ENCODE peak calls at places on chromosomes 5 and 9, in nine cellular contexts. D is mammary epithelial cell, I is glutamatergic neuron, G is heart left ventricle, X is GM13977, M is GM23338, Q is body of pancreas, R is WTC11, F is coronary artery. L is an unnamed sample.

GRCh38 chr5:61327761-61328753 is 4.0 kb upstream of the ZSWIM6 start:
- DNase-seq in M (peak; percentile 40), F (no peak), G (no peak), I (no peak), R (no peak), Q (no peak), D (peak; percentile 84), X (peak; percentile 53), L (peak; percentile 85)

GRCh38 chr5:28810751-28811136 is 1772.4 kb upstream of the CDH9 start:
- DNase-seq in I (no peak), Q (no peak), R (no peak), G (no peak), F (no peak), X (no peak), M (peak; percentile 10), D (no peak), L (no peak)

GRCh38 chr5:32443145-32443540 is 1.4 kb downstream of the ZFR start:
- DNase-seq in X (peak; percentile 52), D (peak; percentile 32), G (no peak), R (no peak), F (no peak), Q (no peak), I (no peak), M (peak; percentile 16), L (peak; percentile 33)

GRCh38 chr5:170632985-170633234 is 129.1 kb downstream of the KCNIP1 start:
- DNase-seq in G (peak; percentile 62), R (peak; percentile 90), I (peak; percentile 88), Q (no peak), F (peak; percentile 80), X (peak; percentile 86), D (no peak), M (peak; percentile 89), L (no peak)

GRCh38 chr9:88733651-88734470 is 198.9 kb downstream of the NXNL2 start:
- DNase-seq in G (peak; percentile 89), I (peak; percentile 58), F (peak; percentile 90), X (no peak), D (peak; percentile 76), Q (peak; percentile 13), M (no peak), R (no peak), L (peak; percentile 90)

GRCh38 chr5:61275841-61276240 is 56.2 kb upstream of the ZSWIM6 start:
- DNase-seq in M (no peak), G (peak; percentile 81), X (no peak), Q (peak; percentile 69), F (no peak), D (peak; percentile 56), R (no peak), I (no peak), L (peak; percentile 80)

GRCh38 chr9:38644601-38645000 is 24.2 kb upstream of the ANKRD18A start:
- DNase-seq in R (no peak), M (no peak), G (no peak), D (no peak), I (no peak), F (no peak), Q (no peak), X (no peak), L (no peak)

GRCh38 chr5:73254634-73255033 is 81.6 kb downstream of the TMEM174 start:
- DNase-seq in F (no peak), I (no peak), Q (no peak), M (no peak), D (no peak), X (no peak), G (no peak), R (no peak), L (no peak)

GRCh38 chr5:142479854-142480253 is 155.0 kb upstream of the SPRY4 start:
- DNase-seq in G (no peak), Q (no peak), F (no peak), X (no peak), I (no peak), D (no peak), R (no peak), M (no peak), L (no peak)

GRCh38 chr5:113405530-113405929 is 29.3 kb downstream of the TSSK1B start:
- DNase-seq in Q (no peak), G (no peak), M (no peak), R (no peak), X (no peak), I (no peak), F (no peak), D (no peak), L (no peak)

GRCh38 chr9:77856615-77857014 is 175.0 kb downstream of the GNAQ start:
- DNase-seq in D (no peak), F (no peak), Q (no peak), I (no peak), M (no peak), R (no peak), G (no peak), X (no peak), L (no peak)

DNA sequence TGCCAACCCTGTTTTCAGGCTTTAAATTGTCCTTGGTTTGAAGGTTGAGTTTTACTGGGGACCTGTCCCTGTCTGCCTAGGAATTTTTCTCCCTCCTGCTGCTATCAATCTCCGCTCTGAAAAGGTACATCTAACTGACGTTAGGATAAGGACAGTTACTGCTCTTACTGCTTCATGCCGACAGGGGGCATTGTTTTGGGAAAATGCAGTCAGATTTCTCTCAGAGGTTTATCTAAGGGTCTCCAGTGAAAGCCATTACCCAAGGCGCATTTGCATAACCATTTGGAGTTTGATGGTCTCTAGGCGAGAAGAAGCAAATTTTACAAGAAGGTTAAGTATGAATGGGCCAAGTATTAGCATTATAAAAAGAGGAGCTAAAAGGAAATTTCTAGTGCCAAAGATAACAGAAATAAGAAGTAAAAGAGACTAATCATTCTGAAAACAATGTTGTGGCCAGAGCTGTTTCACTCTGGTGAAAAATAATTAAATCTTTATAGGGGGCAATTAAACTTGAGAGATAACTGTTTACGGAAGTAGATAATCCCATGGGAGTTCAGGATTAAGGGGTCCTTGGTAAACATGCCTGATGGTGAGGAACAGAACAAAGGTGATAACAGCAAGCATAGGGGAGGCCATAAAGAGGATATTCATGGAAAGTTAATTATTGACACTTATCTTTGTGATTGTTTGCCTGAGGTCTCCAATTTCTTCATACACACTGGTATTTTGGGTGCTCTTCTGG is 605.0 kb downstream of the MTRR start:
- DNase-seq in G (no peak), X (no peak), D (no peak), I (no peak), F (no peak), R (peak; percentile 53), M (peak; percentile 72), Q (no peak), L (no peak)
- TF ChIP-seq CTCF in G (no peak), X (no peak), D (no peak), I (no peak), F (no peak), R (peak; percentile 30), M (peak; percentile 74), Q (no peak), L (peak; percentile 8)

DNA sequence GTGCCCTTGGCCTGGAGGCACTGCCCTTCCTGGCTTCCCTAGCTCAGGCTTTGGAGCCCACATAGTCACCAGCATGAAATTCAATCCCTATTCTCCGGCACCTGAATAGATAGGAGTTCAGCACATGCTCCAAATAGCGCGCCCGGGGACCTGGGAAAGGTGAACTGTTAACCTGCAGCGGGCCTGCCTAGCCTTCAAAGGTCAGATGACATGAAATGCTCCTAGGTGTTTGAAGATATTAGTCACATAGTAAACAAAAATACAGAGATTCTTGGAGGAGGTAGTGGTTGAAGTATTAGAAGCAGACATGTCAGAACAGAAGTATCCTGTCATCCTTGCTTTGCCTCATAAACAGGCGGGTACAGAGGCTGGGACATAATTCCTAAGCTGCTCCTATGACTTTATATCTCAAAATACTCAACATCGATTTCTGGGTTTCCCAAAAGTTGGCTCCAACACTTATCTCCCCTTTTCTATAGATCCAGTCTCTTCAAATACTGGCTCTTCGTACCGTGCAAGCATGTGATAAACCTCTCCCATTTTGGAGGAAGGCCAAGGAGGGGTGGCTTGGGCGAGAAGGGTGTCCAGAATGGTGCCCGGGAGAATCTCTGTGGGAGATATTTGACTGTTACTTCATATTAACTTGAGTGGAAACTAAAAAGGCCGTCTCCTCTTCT is 88.0 kb upstream of the ANKH start:
- DNase-seq in R (no peak), G (no peak), I (no peak), M (peak; percentile 6), F (no peak), D (peak; percentile 76), Q (no peak), X (no peak), L (peak; percentile 70)
- TF ChIP-seq CTCF in R (no peak), G (no peak), I (no peak), M (no peak), F (no peak), D (no peak), Q (no peak), X (no peak), L (no peak)

DNA sequence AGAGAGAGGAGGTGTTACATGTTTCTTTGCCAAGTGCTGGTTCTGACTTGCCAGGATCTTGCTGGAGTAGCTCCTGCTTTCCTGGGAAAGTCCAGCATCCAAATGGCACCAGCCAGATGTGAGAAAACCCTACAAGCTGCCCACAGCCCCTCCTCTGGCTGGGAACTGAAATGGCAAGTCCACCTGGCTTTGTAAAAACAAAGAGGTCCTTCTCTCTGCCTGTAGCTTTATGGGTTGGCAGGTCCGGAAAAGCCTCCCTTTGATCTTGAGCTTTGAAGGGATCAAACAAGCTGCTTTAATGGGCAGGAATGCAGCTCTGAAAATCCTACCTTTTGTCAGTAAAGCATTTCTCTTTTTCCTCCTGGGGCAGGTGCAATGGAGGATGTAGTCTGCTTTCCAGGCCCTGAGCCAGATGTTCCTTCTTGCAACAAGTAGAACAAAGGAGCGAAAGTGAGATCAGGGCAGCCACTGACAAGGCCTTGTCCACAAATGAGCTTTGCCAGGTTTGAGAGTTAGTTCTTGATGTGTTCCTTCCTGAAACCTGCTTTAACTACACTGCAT is 456.7 kb downstream of the ZNF608 start:
- DNase-seq in M (peak; percentile 77), X (no peak), G (peak; percentile 29), Q (peak; percentile 95), R (peak; percentile 61), D (peak; percentile 29), F (no peak), I (no peak), L (peak; percentile 49)
- TF ChIP-seq CTCF in M (peak; percentile 47), X (no peak), G (no peak), Q (peak; percentile 12), R (peak; percentile 26), D (peak; percentile 31), F (no peak), I (no peak), L (no peak)

GRCh38 chr5:157578079-157578780 is 2.7 kb upstream of the ADAM19 start:
- DNase-seq in I (no peak), F (no peak), Q (no peak), G (no peak), X (no peak), D (no peak), M (no peak), R (no peak), L (no peak)

GRCh38 chr5:157571357-157571827 is 4.2 kb downstream of the ADAM19 start:
- DNase-seq in M (peak; percentile 44), I (no peak), G (no peak), X (peak; percentile 66), D (no peak), R (no peak), F (no peak), Q (peak; percentile 17), L (no peak)

GRCh38 chr5:157574456-157575095 is 999 bp downstream of the ADAM19 start:
- DNase-seq in X (no peak), M (peak; percentile 42), F (no peak), G (peak; percentile 53), I (peak; percentile 51), Q (no peak), D (no peak), R (peak; percentile 25), L (no peak)

GRCh38 chr5:157576678-157577077 is 1.1 kb upstream of the ADAM19 start:
- DNase-seq in F (no peak), R (no peak), X (no peak), I (no peak), Q (no peak), G (no peak), M (no peak), D (no peak), L (no peak)

GRCh38 chr5:157575096-157575872 is at the start of gene ADAM19:
- DNase-seq in M (peak; percentile 79), D (peak; percentile 66), F (no peak), I (peak; percentile 82), Q (peak; percentile 8), G (peak; percentile 71), R (peak; percentile 73), X (peak; percentile 84), L (peak; percentile 36)
- TF ChIP-seq CTCF in M (no peak), D (no peak), F (no peak), I (peak; percentile 33), Q (no peak), G (no peak), R (no peak), X (peak; percentile 8), L (no peak)

L was measured in MCF 10A.